ENCODE peak calls at places on chromosomes 1 and 21, in five cellular contexts. P is adrenal gland; H is body of pancreas; Z is CD8-positive, alpha-beta T cell; K is AG04450. Y is an unnamed sample.
A peak's percentile ranks its signal among the peaks of the same experiment; 100 is the strongest.

GRCh38 chr21:32843561-32843960 is 72.0 kb upstream of the PAXBP1 start:
- DNase-seq in P (no peak), H (no peak), Z (no peak), K (no peak), Y (no peak)

GRCh38 chr1:15945011-15945831 is 30.7 kb downstream of the ZBTB17 start:
- DNase-seq in P (peak; percentile 36), H (peak; percentile 12), Z (no peak), K (no peak), Y (no peak)

GRCh38 chr1:179748772-179749171 is 5.7 kb downstream of the FAM163A start:
- DNase-seq in P (no peak), H (no peak), Z (no peak), K (no peak), Y (no peak)

GRCh38 chr1:1960480-1961196 is 41.6 kb upstream of the TMEM52 start:
- DNase-seq in P (no peak), H (no peak), Z (no peak), K (no peak), Y (no peak)

GRCh38 chr1:228811655-228812315 is 76.5 kb downstream of the RHOU start:
- DNase-seq in P (no peak), H (no peak), Z (no peak), K (no peak), Y (no peak)

GRCh38 chr1:11499825-11500331 is 20.9 kb downstream of the DISP3 start:
- DNase-seq in P (no peak), H (no peak), Z (no peak), K (no peak), Y (no peak)

GRCh38 chr1:190679444-190679843 is 201.8 kb upstream of the BRINP3 start:
- DNase-seq in P (no peak), H (no peak), Z (no peak), K (no peak), Y (no peak)

GRCh38 chr1:25246600-25247023 is 642 bp downstream of the RSRP1 start:
- DNase-seq in P (peak; percentile 61), H (peak; percentile 53), Z (no peak), K (no peak), Y (peak; percentile 38)

GRCh38 chr1:180168786-180169640 is 14.3 kb downstream of the QSOX1 start:
- DNase-seq in P (peak; percentile 55), H (peak; percentile 74), Z (no peak), K (no peak), Y (peak; percentile 53)

GRCh38 chr1:219160942-219161341 is 12.7 kb upstream of the LYPLAL1 start:
- DNase-seq in P (no peak), H (no peak), Z (no peak), K (no peak), Y (no peak)

GRCh38 chr1:159977364-159978106 is 23.5 kb upstream of the SLAMF9 start:
- DNase-seq in P (no peak), H (no peak), Z (no peak), K (no peak), Y (no peak)

GRCh38 chr1:56591909-56592308 is 12.5 kb upstream of the PLPP3 start:
- DNase-seq in P (no peak), H (no peak), Z (no peak), K (no peak), Y (no peak)

GRCh38 chr21:45618846-45619485 is 24.6 kb upstream of the PCBP3 start:
- DNase-seq in P (no peak), H (no peak), Z (no peak), K (no peak), Y (no peak)

GRCh38 chr1:101820080-101820479 is 176.6 kb downstream of the OLFM3 start:
- DNase-seq in P (no peak), H (no peak), Z (no peak), K (no peak), Y (peak; percentile 10)

GRCh38 chr1:31730336-31731048 is 26.7 kb upstream of the COL16A1 start:
- DNase-seq in P (no peak), H (no peak), Z (no peak), K (no peak), Y (no peak)

GRCh38 chr1:111666828-111667227 is 47.2 kb downstream of the RAP1A start:
- DNase-seq in P (no peak), H (no peak), Z (no peak), K (no peak), Y (no peak)

GRCh38 chr21:42025392-42026071 is 15.4 kb upstream of the ZBTB21 start:
- DNase-seq in P (peak; percentile 90), H (no peak), Z (no peak), K (no peak), Y (no peak)

GRCh38 chr1:222892137-222892763 is 77.4 kb downstream of the DISP1 start:
- DNase-seq in P (no peak), H (no peak), Z (no peak), K (no peak), Y (no peak)

DNA sequence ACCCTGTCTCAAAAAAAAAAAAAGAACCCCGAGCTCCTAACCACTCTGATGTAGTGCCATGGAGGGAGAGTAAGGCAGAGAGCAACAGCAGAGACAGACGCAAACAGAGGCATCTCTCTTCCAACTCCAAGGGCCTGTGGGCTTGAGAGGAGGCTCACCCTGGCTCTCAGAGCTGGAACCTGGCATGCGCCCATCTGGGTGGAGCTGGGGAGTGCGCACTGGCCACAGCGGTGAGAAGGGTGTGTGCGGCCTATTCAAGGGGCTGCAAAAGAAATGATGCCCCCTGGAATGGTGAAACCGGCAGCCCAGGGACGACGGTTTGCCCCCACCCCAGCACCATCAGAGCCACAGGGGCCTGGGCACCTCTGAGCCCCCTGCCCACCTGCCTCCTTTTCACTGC is 17.6 kb downstream of the COL8A2 start:
- DNase-seq in P (no peak), H (no peak), Z (no peak), K (no peak), Y (no peak)
- H3K4me3 ChIP-seq in P (no peak overlapping the region), H (no peak overlapping the region), Z (no peak overlapping the region), K (no peak overlapping the region), Y (no peak overlapping the region)

GRCh38 chr1:22841754-22842370 is 130.8 kb downstream of the LACTBL1 start:
- DNase-seq in P (no peak), H (no peak), Z (no peak), K (no peak), Y (no peak)
- H3K27ac ChIP-seq in P (no peak overlapping the region), H (no peak overlapping the region), Z (no peak overlapping the region), K (no peak overlapping the region), Y (no peak overlapping the region)

DNA sequence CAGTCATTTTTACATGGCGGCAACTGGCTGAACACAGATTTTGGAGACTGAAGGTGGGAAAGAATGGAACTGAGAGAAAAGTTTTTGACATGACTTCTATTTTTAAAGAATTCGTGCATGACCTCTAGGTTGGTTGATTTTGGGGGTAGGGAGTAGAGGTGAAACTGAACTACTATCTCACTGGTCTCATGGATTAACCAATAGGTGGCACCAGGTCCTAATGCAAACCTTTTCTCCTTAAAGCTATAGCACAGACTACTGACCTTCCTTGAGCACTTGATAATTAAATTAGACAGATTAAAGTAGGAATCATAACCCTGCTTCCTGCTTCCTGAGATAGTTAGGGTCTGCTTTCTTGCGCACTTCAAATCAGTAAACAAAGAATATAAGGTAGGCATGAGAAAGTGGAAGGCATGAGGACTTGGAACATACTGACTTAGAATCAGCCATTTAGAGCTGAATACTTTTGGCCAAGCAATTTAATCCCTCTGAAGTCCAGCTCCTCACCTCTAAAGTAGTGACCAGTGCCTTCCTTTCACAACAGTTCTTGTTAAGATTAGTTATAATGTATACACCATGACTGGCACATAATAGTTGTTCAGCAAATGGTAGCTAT is 206.0 kb downstream of the CENPF start:
- DNase-seq in P (no peak), H (no peak), Z (no peak), K (no peak), Y (no peak)
- TF ChIP-seq CTCF in P (peak; percentile 19), H (no peak), Z (no peak), K (peak; percentile 44), Y (peak; percentile 39)

DNA sequence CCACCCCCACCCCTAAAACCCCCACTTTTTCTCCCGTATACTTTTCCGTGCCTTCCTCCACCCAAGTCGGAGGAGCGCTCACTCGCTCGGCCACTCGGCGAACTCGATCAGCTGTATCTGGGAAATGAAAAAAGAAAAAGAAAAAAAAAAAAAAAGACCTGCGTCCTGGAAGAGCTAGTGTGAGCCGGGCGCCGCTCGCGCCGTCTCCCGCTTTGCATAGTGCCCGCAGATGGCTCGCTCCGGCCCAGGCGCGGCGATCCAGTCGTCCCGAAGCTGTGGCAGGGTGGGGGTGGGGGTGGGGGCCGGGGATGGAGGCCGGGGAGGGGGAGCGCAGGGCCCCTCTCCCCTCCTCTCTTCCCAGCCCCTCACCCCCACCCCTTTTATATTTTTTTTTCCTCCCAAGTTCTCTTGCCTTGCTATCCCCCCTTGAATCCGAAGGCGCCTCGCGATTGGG is 324 bp upstream of the PROX1 start:
- DNase-seq in P (no peak), H (no peak), Z (no peak), K (no peak), Y (no peak)
- H3K4me3 ChIP-seq in P (peak overlapping the region; percentile 90), H (peak overlapping the region; percentile 53), Z (no peak overlapping the region), K (peak overlapping the region; percentile 65), Y (no peak overlapping the region)